ENCODE peak calls at places on chromosome 19, in seven cellular contexts. One of them, this sample, is unnamed. For H3K4me1, the result is how much of the 10 kb centered on the place peaks cover.

GRCh38 chr19:38024991-38025716 is 118.1 kb downstream of the SIPA1L3 start:
- DNase-seq in transverse colon: no peak
- DNase-seq in A549: no peak
- DNase-seq in ovary: no peak
- DNase-seq in sigmoid colon: no peak
- DNase-seq in suprapubic skin: no peak
- DNase-seq in GM12878: no peak
- DNase-seq in this sample: no peak

GRCh38 chr19:34589730-34590129 is 87.2 kb downstream of the SCGB2B2 start:
- DNase-seq in transverse colon: no peak
- DNase-seq in A549: no peak
- DNase-seq in ovary: no peak
- DNase-seq in sigmoid colon: no peak
- DNase-seq in suprapubic skin: no peak
- DNase-seq in GM12878: no peak
- DNase-seq in this sample: no peak

GRCh38 chr19:28530406-28531035 is 682.4 kb downstream of the UQCRFS1 start:
- DNase-seq in transverse colon: no peak
- DNase-seq in A549: no peak
- DNase-seq in ovary: no peak
- DNase-seq in sigmoid colon: no peak
- DNase-seq in suprapubic skin: no peak
- DNase-seq in GM12878: no peak
- DNase-seq in this sample: no peak

GRCh38 chr19:29663861-29664752 is 1.2 kb upstream of the PLEKHF1 start:
- DNase-seq in transverse colon: no peak
- DNase-seq in A549: no peak
- DNase-seq in ovary: no peak
- DNase-seq in sigmoid colon: peak
- DNase-seq in suprapubic skin: no peak
- DNase-seq in GM12878: no peak
- DNase-seq in this sample: no peak

GRCh38 chr19:23901360-23901759 is 13.3 kb upstream of the ZNF726 start:
- DNase-seq in transverse colon: no peak
- DNase-seq in A549: no peak
- DNase-seq in ovary: no peak
- DNase-seq in sigmoid colon: no peak
- DNase-seq in suprapubic skin: no peak
- DNase-seq in GM12878: no peak
- DNase-seq in this sample: no peak

GRCh38 chr19:8145969-8146368 is 3.4 kb downstream of the FBN3 start:
- DNase-seq in transverse colon: no peak
- DNase-seq in A549: no peak
- DNase-seq in ovary: no peak
- DNase-seq in sigmoid colon: no peak
- DNase-seq in suprapubic skin: no peak
- DNase-seq in GM12878: no peak
- DNase-seq in this sample: no peak

GRCh38 chr19:48342841-48343540 is 17.6 kb downstream of the EMP3 start:
- DNase-seq in transverse colon: no peak
- DNase-seq in A549: peak
- DNase-seq in ovary: no peak
- DNase-seq in sigmoid colon: no peak
- DNase-seq in suprapubic skin: no peak
- DNase-seq in GM12878: no peak
- DNase-seq in this sample: no peak

GRCh38 chr19:42065051-42065450 is 5.0 kb downstream of the GRIK5 start:
- DNase-seq in transverse colon: no peak
- DNase-seq in A549: no peak
- DNase-seq in ovary: no peak
- DNase-seq in sigmoid colon: no peak
- DNase-seq in suprapubic skin: no peak
- DNase-seq in GM12878: no peak
- DNase-seq in this sample: no peak

GRCh38 chr19:4018140-4018613 is 10.6 kb downstream of the PIAS4 start:
- DNase-seq in transverse colon: no peak
- DNase-seq in A549: no peak
- DNase-seq in ovary: no peak
- DNase-seq in sigmoid colon: no peak
- DNase-seq in suprapubic skin: no peak
- DNase-seq in GM12878: no peak
- DNase-seq in this sample: no peak

GRCh38 chr19:4694211-4694987 is 24.3 kb upstream of the MYDGF start:
- DNase-seq in transverse colon: peak
- DNase-seq in A549: peak
- DNase-seq in ovary: no peak
- DNase-seq in sigmoid colon: peak
- DNase-seq in suprapubic skin: peak
- DNase-seq in GM12878: no peak
- DNase-seq in this sample: no peak

GRCh38 chr19:4487572-4487971 is 15.5 kb downstream of the HDGFL2 start:
- DNase-seq in transverse colon: no peak
- DNase-seq in A549: no peak
- DNase-seq in ovary: no peak
- DNase-seq in sigmoid colon: no peak
- DNase-seq in suprapubic skin: no peak
- DNase-seq in GM12878: no peak
- DNase-seq in this sample: no peak

GRCh38 chr19:46478356-46478986 is 7.1 kb upstream of the PNMA8A start:
- DNase-seq in transverse colon: no peak
- DNase-seq in A549: no peak
- DNase-seq in ovary: no peak
- DNase-seq in sigmoid colon: no peak
- DNase-seq in suprapubic skin: no peak
- DNase-seq in GM12878: no peak
- DNase-seq in this sample: no peak

GRCh38 chr19:35557539-35558399 is 5.7 kb downstream of the ATP4A start:
- DNase-seq in transverse colon: peak
- DNase-seq in A549: peak
- DNase-seq in ovary: peak
- DNase-seq in sigmoid colon: no peak
- DNase-seq in suprapubic skin: no peak
- DNase-seq in GM12878: no peak
- DNase-seq in this sample: no peak

GRCh38 chr19:37966211-37967072 is 59.4 kb downstream of the SIPA1L3 start:
- DNase-seq in transverse colon: no peak
- DNase-seq in A549: no peak
- DNase-seq in ovary: no peak
- DNase-seq in sigmoid colon: no peak
- DNase-seq in suprapubic skin: no peak
- DNase-seq in GM12878: no peak
- DNase-seq in this sample: no peak

GRCh38 chr19:35341565-35342225 is 6.0 kb upstream of the FFAR1 start:
- DNase-seq in transverse colon: no peak
- DNase-seq in A549: no peak
- DNase-seq in ovary: peak
- DNase-seq in sigmoid colon: no peak
- DNase-seq in suprapubic skin: no peak
- DNase-seq in GM12878: no peak
- DNase-seq in this sample: no peak

GRCh38 chr19:2779121-2779740 is 3.8 kb downstream of the SGTA start:
- DNase-seq in transverse colon: no peak
- DNase-seq in A549: no peak
- DNase-seq in ovary: no peak
- DNase-seq in sigmoid colon: no peak
- DNase-seq in suprapubic skin: no peak
- DNase-seq in GM12878: no peak
- DNase-seq in this sample: no peak

GRCh38 chr19:45079063-45079910 is at the start of gene GEMIN7:
- DNase-seq in transverse colon: peak
- DNase-seq in A549: peak
- DNase-seq in ovary: peak
- DNase-seq in sigmoid colon: peak
- DNase-seq in suprapubic skin: peak
- DNase-seq in GM12878: peak
- DNase-seq in this sample: peak

GRCh38 chr19:6457958-6458694 is 1.5 kb downstream of the SLC25A23 start:
- DNase-seq in transverse colon: no peak
- DNase-seq in A549: no peak
- DNase-seq in ovary: peak
- DNase-seq in sigmoid colon: no peak
- DNase-seq in suprapubic skin: no peak
- DNase-seq in GM12878: peak
- DNase-seq in this sample: no peak

GRCh38 chr19:3660493-3661219 is 34.1 kb upstream of the CACTIN start:
- DNase-seq in transverse colon: no peak
- DNase-seq in A549: no peak
- DNase-seq in ovary: no peak
- DNase-seq in sigmoid colon: no peak
- DNase-seq in suprapubic skin: no peak
- DNase-seq in GM12878: no peak
- DNase-seq in this sample: no peak

GRCh38 chr19:9498183-9498902 is at the start of gene ZNF560:
- DNase-seq in transverse colon: no peak
- DNase-seq in A549: no peak
- DNase-seq in ovary: no peak
- DNase-seq in sigmoid colon: no peak
- DNase-seq in suprapubic skin: no peak
- DNase-seq in GM12878: no peak
- DNase-seq in this sample: no peak

GRCh38 chr19:49422407-49423277 is 599 bp downstream of the PTH2 start:
- DNase-seq in transverse colon: no peak
- DNase-seq in A549: peak
- DNase-seq in ovary: no peak
- DNase-seq in sigmoid colon: no peak
- DNase-seq in suprapubic skin: peak
- DNase-seq in GM12878: no peak
- DNase-seq in this sample: no peak

DNA sequence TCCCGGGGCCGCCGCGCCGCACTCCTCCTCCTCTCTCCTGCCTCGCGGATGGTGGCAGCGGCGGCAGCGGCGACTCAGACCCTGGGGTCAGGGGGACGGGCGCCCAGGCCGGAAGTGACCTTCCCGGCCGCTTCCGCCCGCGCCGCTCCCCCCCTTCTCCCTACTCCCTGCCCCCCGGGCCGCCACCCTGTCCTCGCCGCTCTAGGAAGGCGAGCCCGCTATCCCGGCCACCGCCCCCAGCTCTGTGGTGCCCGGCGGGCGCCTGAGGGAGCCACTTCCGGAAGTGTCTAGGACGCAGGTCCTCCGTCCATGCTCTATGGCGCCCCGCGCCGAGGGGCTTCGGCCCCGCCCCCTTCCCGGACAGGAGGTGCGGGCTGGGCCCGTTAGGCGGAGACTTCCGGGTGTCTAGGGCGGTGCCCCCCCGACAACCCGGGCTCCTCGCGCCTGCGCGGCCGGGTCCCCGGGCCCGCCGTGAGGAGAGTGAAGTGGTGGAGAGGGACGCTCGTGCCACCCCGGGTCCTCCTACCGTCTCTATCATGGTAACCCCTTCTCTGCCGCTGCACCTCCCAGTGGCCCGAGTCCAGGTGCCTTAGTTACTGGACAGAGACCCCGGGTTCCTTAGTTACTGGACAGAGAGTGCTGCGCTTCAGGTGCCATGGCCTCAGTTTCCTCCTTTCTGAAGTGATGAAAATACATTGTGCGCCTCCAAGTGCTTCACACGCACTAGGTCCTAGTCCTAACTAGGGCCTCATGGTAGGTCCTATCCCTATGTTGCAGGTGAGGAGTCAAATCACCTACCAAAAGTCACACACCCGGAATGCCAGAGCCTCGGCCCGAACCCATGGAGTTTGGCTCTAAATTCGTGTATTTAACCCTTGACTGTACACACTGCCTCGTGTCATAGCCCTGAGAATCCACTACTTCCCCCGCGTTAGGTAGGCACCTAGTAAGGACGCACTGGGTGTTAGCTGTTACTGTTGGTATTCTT is at the start of gene ZNF787:
- DNase-seq in transverse colon: peak
- DNase-seq in A549: peak
- DNase-seq in ovary: peak
- DNase-seq in sigmoid colon: peak
- DNase-seq in suprapubic skin: peak
- DNase-seq in GM12878: peak
- DNase-seq in this sample: peak
- TF ChIP-seq EP300 in transverse colon: peak
- TF ChIP-seq EP300 in A549: no peak
- TF ChIP-seq EP300 in ovary: peak
- TF ChIP-seq EP300 in sigmoid colon: peak
- TF ChIP-seq EP300 in suprapubic skin: no peak
- TF ChIP-seq EP300 in GM12878: no peak
- TF ChIP-seq EP300 in this sample: peak

GRCh38 chr19:40420451-40420765 is 5.4 kb downstream of the SERTAD1 start:
- DNase-seq in transverse colon: no peak
- DNase-seq in A549: no peak
- DNase-seq in ovary: no peak
- DNase-seq in sigmoid colon: no peak
- DNase-seq in suprapubic skin: no peak
- DNase-seq in GM12878: no peak
- DNase-seq in this sample: no peak

GRCh38 chr19:40418040-40418439 is 4.9 kb upstream of the PRX start:
- DNase-seq in transverse colon: no peak
- DNase-seq in A549: no peak
- DNase-seq in ovary: no peak
- DNase-seq in sigmoid colon: no peak
- DNase-seq in suprapubic skin: no peak
- DNase-seq in GM12878: no peak
- DNase-seq in this sample: no peak

GRCh38 chr19:40417714-40417996 is 4.5 kb upstream of the PRX start:
- DNase-seq in transverse colon: no peak
- DNase-seq in A549: no peak
- DNase-seq in ovary: no peak
- DNase-seq in sigmoid colon: no peak
- DNase-seq in suprapubic skin: no peak
- DNase-seq in GM12878: no peak
- DNase-seq in this sample: no peak

GRCh38 chr19:40419780-40420179 is 6.0 kb downstream of the SERTAD1 start:
- DNase-seq in transverse colon: no peak
- DNase-seq in A549: no peak
- DNase-seq in ovary: no peak
- DNase-seq in sigmoid colon: no peak
- DNase-seq in suprapubic skin: no peak
- DNase-seq in GM12878: no peak
- DNase-seq in this sample: no peak

GRCh38 chr19:40419066-40419612 is 6.0 kb upstream of the PRX start:
- DNase-seq in transverse colon: no peak
- DNase-seq in A549: no peak
- DNase-seq in ovary: no peak
- DNase-seq in sigmoid colon: no peak
- DNase-seq in suprapubic skin: no peak
- DNase-seq in GM12878: no peak
- DNase-seq in this sample: no peak
- H3K4me1 ChIP-seq in transverse colon: under half
- H3K4me1 ChIP-seq in A549: under half
- H3K4me1 ChIP-seq in ovary: under half
- H3K4me1 ChIP-seq in sigmoid colon: under half
- H3K4me1 ChIP-seq in suprapubic skin: under half
- H3K4me1 ChIP-seq in GM12878: under half
- H3K4me1 ChIP-seq in this sample: under half

GRCh38 chr19:13843104-13843921 is 33.6 kb upstream of the NANOS3 start:
- DNase-seq in transverse colon: peak
- DNase-seq in A549: no peak
- DNase-seq in ovary: peak
- DNase-seq in sigmoid colon: peak
- DNase-seq in suprapubic skin: no peak
- DNase-seq in GM12878: no peak
- DNase-seq in this sample: no peak
- TF ChIP-seq EP300 in transverse colon: peak
- TF ChIP-seq EP300 in A549: no peak
- TF ChIP-seq EP300 in ovary: no peak
- TF ChIP-seq EP300 in sigmoid colon: no peak
- TF ChIP-seq EP300 in suprapubic skin: no peak
- TF ChIP-seq EP300 in GM12878: no peak
- TF ChIP-seq EP300 in this sample: peak

GRCh38 chr19:33201473-33201872 is 7.3 kb downstream of the LRP3 start:
- DNase-seq in transverse colon: no peak
- DNase-seq in A549: no peak
- DNase-seq in ovary: no peak
- DNase-seq in sigmoid colon: no peak
- DNase-seq in suprapubic skin: no peak
- DNase-seq in GM12878: no peak
- DNase-seq in this sample: no peak
- H3K4me1 ChIP-seq in transverse colon: under half
- H3K4me1 ChIP-seq in A549: under half
- H3K4me1 ChIP-seq in ovary: under half
- H3K4me1 ChIP-seq in sigmoid colon: under half
- H3K4me1 ChIP-seq in suprapubic skin: under half
- H3K4me1 ChIP-seq in GM12878: under half
- H3K4me1 ChIP-seq in this sample: under half

This sample was measured in tibial nerve.